ENCODE peak calls at places on chromosomes 4 and X, in seven cellular contexts. U is tibial nerve, R is NCI-H2171, O is OCI-LY7, T is ELR, G is fibroblast of lung, I is astrocyte of the cerebellum. C is an unnamed sample.

GRCh38 chrX:40096395-40097091 is 1.2 kb downstream of the BCOR start:
- DNase-seq in U (no peak), R (peak; percentile 18), O (peak; percentile 56), T (peak; percentile 48), G (no peak), I (no peak), C (no peak)

GRCh38 chrX:134801267-134801666 is 143.0 kb upstream of the PLAC1 start:
- DNase-seq in U (no peak), R (no peak), O (no peak), T (peak; percentile 11), G (peak; percentile 8), I (no peak), C (no peak)

GRCh38 chr4:69823481-69824186 is 36.3 kb downstream of the SULT1E1 start:
- DNase-seq in U (no peak), R (no peak), O (peak; percentile 18), T (peak; percentile 6), G (no peak), I (no peak), C (no peak)

GRCh38 chr4:106583567-106583966 is 215.0 kb upstream of the GIMD1 start:
- DNase-seq in U (no peak), R (no peak), O (no peak), T (peak; percentile 96), G (peak; percentile 98), I (peak; percentile 84), C (no peak)

GRCh38 chrX:21745756-21746155 is 12.2 kb downstream of the SMPX start:
- DNase-seq in U (peak; percentile 55), R (no peak), O (peak; percentile 19), T (peak; percentile 46), G (no peak), I (no peak), C (no peak)

GRCh38 chrX:98068210-98068609 is 1184.5 kb downstream of the RPA4 start:
- DNase-seq in U (no peak), R (no peak), O (no peak), T (no peak), G (no peak), I (no peak), C (no peak)

GRCh38 chrX:56797966-56798711 is 69.1 kb downstream of the NBDY start:
- DNase-seq in U (no peak), R (no peak), O (no peak), T (no peak), G (peak; percentile 51), I (no peak), C (peak; percentile 63)

GRCh38 chrX:5976332-5976731 is 252.3 kb downstream of the NLGN4X start:
- DNase-seq in U (no peak), R (no peak), O (no peak), T (no peak), G (peak; percentile 30), I (no peak), C (no peak)

GRCh38 chr4:960140-960735 is 13.1 kb downstream of the DGKQ start:
- DNase-seq in U (no peak), R (no peak), O (no peak), T (no peak), G (no peak), I (no peak), C (no peak)

GRCh38 chrX:69616520-69617203 is 749 bp downstream of the EDA start:
- DNase-seq in U (peak; percentile 4), R (peak; percentile 55), O (no peak), T (no peak), G (no peak), I (no peak), C (peak; percentile 62)

GRCh38 chr4:3366893-3367775 is 74.3 kb downstream of the RGS12 start:
- DNase-seq in U (no peak), R (no peak), O (no peak), T (no peak), G (no peak), I (no peak), C (no peak)

GRCh38 chrX:43349363-43349762 is 306.7 kb upstream of the MAOA start:
- DNase-seq in U (peak; percentile 4), R (no peak), O (peak; percentile 51), T (peak; percentile 0), G (no peak), I (no peak), C (no peak)